ENCODE peak calls at places on chromosomes 5 and 9, in five cellular contexts. One of them, this sample, is unnamed. For H3K36me3, the result is how much of the 10 kb centered on the place peaks cover.

GRCh38 chr5:148792649-148793048 is 33.8 kb upstream of the ADRB2 start:
- DNase-seq in brain microvascular endothelial cell: no peak
- DNase-seq in lower lobe of right lung: no peak
- DNase-seq in heart left ventricle: no peak
- DNase-seq in CD8-positive, alpha-beta T cell: no peak
- DNase-seq in this sample: no peak

GRCh38 chr5:2006193-2006970 is 123.7 kb upstream of the IRX4 start:
- DNase-seq in heart left ventricle: no peak
- DNase-seq in brain microvascular endothelial cell: no peak
- DNase-seq in CD8-positive, alpha-beta T cell: no peak
- DNase-seq in lower lobe of right lung: no peak
- DNase-seq in this sample: no peak

GRCh38 chr5:55766408-55766807 is 28.5 kb downstream of the DDX4 start:
- DNase-seq in brain microvascular endothelial cell: no peak
- DNase-seq in CD8-positive, alpha-beta T cell: no peak
- DNase-seq in heart left ventricle: no peak
- DNase-seq in lower lobe of right lung: no peak
- DNase-seq in this sample: no peak

GRCh38 chr5:168076561-168076991 is 214.9 kb upstream of the WWC1 start:
- DNase-seq in CD8-positive, alpha-beta T cell: no peak
- DNase-seq in heart left ventricle: peak
- DNase-seq in lower lobe of right lung: peak
- DNase-seq in brain microvascular endothelial cell: peak
- DNase-seq in this sample: no peak

GRCh38 chr9:126303488-126303887 is 23.1 kb upstream of the MVB12B start:
- DNase-seq in heart left ventricle: no peak
- DNase-seq in lower lobe of right lung: no peak
- DNase-seq in CD8-positive, alpha-beta T cell: peak
- DNase-seq in brain microvascular endothelial cell: no peak
- DNase-seq in this sample: no peak

GRCh38 chr9:36550135-36550534 is 22.6 kb upstream of the MELK start:
- DNase-seq in brain microvascular endothelial cell: no peak
- DNase-seq in heart left ventricle: no peak
- DNase-seq in CD8-positive, alpha-beta T cell: no peak
- DNase-seq in lower lobe of right lung: no peak
- DNase-seq in this sample: no peak

GRCh38 chr5:82295959-82296557 is 17.9 kb upstream of the RPS23 start:
- DNase-seq in lower lobe of right lung: no peak
- DNase-seq in brain microvascular endothelial cell: no peak
- DNase-seq in heart left ventricle: no peak
- DNase-seq in CD8-positive, alpha-beta T cell: no peak
- DNase-seq in this sample: no peak

GRCh38 chr9:88852794-88853193 is 138.5 kb upstream of the S1PR3 start:
- DNase-seq in heart left ventricle: peak
- DNase-seq in brain microvascular endothelial cell: peak
- DNase-seq in lower lobe of right lung: no peak
- DNase-seq in CD8-positive, alpha-beta T cell: no peak
- DNase-seq in this sample: peak

GRCh38 chr9:79604149-79604548 is 32.4 kb downstream of the TLE4 start:
- DNase-seq in CD8-positive, alpha-beta T cell: no peak
- DNase-seq in heart left ventricle: no peak
- DNase-seq in brain microvascular endothelial cell: no peak
- DNase-seq in lower lobe of right lung: no peak
- DNase-seq in this sample: no peak

GRCh38 chr9:22645893-22646292 is 199.3 kb downstream of the DMRTA1 start:
- DNase-seq in CD8-positive, alpha-beta T cell: no peak
- DNase-seq in lower lobe of right lung: no peak
- DNase-seq in brain microvascular endothelial cell: no peak
- DNase-seq in heart left ventricle: no peak
- DNase-seq in this sample: peak

GRCh38 chr5:89722538-89722937 is 687.0 kb downstream of the CETN3 start:
- DNase-seq in lower lobe of right lung: no peak
- DNase-seq in CD8-positive, alpha-beta T cell: no peak
- DNase-seq in brain microvascular endothelial cell: no peak
- DNase-seq in heart left ventricle: no peak
- DNase-seq in this sample: no peak

DNA sequence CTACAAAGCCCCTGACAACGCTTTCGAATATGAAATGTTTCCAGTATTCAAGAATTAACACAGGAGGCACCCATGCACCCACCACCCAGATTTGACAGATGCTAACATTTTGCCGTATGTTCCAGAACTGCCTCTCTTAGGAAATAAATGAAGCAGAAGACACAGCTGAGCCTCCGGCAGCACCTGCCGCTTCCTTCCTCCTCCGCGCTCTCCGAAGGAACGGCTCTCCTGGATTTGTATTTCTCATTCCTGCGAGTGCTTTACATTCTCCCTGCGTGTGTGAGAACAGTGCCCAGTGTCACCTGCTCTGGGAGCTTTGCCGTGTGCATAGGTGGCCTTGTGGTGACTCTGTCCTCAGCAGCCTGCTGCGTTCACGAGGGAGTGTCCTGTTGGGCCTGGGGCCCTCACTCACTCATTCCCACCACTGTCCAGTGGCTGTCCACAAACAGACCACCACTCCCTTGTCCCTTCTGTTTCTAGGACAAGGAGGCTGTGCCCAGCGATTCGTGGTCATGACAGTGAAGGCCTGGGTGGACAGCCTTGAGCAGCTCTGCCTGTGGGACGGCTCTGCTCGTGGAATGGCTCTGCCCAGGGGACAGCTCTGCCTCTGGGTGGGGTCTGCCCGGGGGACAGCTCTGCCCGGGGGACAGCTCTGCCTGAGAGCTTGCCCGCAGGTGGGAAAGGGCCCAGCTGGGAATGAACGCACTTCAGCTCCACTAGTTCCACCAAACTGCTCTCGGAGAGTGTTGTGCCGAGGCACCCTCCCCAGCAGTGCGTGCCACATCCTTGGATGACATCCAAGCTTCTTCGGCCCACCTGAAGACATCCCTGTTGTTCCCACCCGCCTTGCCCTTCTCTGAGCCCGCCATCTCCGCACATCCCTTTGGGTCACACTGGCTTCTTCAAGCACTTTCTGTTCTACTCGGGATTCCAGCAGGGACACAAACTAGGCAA is 170.5 kb upstream of the PPP1R26 start:
- DNase-seq in brain microvascular endothelial cell: no peak
- DNase-seq in CD8-positive, alpha-beta T cell: peak
- DNase-seq in heart left ventricle: no peak
- DNase-seq in lower lobe of right lung: no peak
- DNase-seq in this sample: no peak
- H3K36me3 ChIP-seq in brain microvascular endothelial cell: under half
- H3K36me3 ChIP-seq in CD8-positive, alpha-beta T cell: under half
- H3K36me3 ChIP-seq in heart left ventricle: under half
- H3K36me3 ChIP-seq in lower lobe of right lung: under half
- H3K36me3 ChIP-seq in this sample: under half

DNA sequence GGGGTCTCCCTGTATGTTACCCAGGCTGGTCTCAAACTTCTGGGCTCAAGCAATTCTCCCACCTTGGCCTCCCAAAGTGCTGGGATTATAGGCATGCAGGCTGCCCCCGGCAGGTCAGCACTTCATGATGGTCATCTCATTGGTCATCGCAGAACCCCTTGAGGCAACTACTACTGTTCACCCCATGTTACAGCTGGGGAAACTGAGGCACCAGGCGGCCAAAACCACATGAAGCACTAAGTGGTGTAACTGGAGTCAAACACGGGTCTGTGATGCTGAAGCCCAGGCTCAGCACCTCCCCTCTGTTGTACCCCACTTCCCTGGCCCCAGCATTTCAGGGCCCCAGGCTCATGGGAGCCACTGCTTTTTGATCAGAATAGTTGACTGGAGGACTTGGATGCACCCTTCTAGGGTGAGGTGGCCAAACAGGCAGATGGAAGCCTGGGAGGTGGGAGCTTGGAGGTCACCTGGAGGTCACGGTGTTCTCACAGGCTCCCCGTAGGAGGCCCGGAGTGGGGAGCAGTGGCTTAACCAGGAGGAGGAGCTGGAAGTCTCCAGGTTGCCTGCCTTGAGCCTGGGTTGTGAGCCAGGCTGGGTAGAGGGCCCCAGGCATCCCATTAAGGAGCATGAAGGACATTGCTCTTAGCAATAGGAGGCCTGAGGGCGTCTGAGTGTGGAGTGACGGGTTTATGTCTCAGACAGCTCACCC is 57.3 kb upstream of the RPL26L1 start:
- DNase-seq in brain microvascular endothelial cell: peak
- DNase-seq in lower lobe of right lung: no peak
- DNase-seq in heart left ventricle: no peak
- DNase-seq in CD8-positive, alpha-beta T cell: no peak
- DNase-seq in this sample: peak
- H3K4me3 ChIP-seq in brain microvascular endothelial cell: no peak
- H3K4me3 ChIP-seq in lower lobe of right lung: no peak
- H3K4me3 ChIP-seq in heart left ventricle: no peak
- H3K4me3 ChIP-seq in CD8-positive, alpha-beta T cell: no peak
- H3K4me3 ChIP-seq in this sample: no peak

GRCh38 chr5:138573949-138574670 is 1.1 kb downstream of the HSPA9 start:
- DNase-seq in heart left ventricle: no peak
- DNase-seq in CD8-positive, alpha-beta T cell: no peak
- DNase-seq in lower lobe of right lung: no peak
- DNase-seq in brain microvascular endothelial cell: no peak
- DNase-seq in this sample: peak

GRCh38 chr5:138573223-138573622 is 2.0 kb downstream of the HSPA9 start:
- DNase-seq in lower lobe of right lung: no peak
- DNase-seq in CD8-positive, alpha-beta T cell: no peak
- DNase-seq in heart left ventricle: no peak
- DNase-seq in brain microvascular endothelial cell: no peak
- DNase-seq in this sample: no peak

GRCh38 chr5:138579517-138579863 is 4.3 kb upstream of the HSPA9 start:
- DNase-seq in CD8-positive, alpha-beta T cell: no peak
- DNase-seq in heart left ventricle: no peak
- DNase-seq in brain microvascular endothelial cell: no peak
- DNase-seq in lower lobe of right lung: no peak
- DNase-seq in this sample: no peak

GRCh38 chr5:138574744-138575193 is 432 bp downstream of the HSPA9 start:
- DNase-seq in heart left ventricle: no peak
- DNase-seq in CD8-positive, alpha-beta T cell: no peak
- DNase-seq in brain microvascular endothelial cell: no peak
- DNase-seq in lower lobe of right lung: no peak
- DNase-seq in this sample: peak

DNA sequence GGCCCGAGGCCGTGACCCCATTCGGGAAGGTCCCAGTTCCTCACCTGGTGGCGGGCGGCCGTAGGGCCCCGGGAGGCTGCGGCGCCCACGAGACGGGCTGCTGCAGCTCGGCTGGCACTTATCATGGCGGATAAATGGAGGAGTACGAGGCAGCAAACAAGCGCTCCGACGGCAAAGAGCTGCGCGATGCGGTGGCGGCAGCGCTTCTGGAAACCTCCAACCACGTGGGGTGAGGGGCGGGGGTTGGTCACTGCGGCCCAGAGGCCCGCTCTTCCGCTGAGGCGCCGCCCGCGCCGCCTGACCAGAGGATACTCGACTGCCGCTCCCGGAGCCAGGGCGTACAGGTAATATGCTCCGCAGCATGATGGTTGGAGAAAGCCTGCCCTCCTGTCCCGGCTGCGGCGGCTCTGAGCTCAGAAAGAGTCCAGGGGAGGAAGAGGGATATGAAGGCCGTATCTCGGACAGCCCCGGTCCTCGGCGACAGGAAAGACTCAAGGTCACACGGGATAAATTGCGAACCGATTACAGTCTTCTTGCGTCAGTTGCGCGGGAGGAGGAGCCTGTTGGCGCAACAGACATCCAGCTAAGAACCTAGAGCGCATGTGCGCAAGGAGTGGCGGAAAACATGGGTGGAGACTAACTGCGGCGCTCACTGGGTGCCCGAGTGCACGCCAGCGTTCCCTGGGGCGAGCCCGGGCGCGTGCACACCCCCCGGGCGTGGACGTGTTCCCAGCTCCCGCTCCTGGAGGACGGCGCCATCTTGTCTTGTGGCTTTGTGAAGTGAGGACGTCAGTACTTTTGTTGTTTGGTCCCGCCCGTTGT is at the start of gene HSPA9:
- DNase-seq in brain microvascular endothelial cell: peak
- DNase-seq in CD8-positive, alpha-beta T cell: peak
- DNase-seq in heart left ventricle: peak
- DNase-seq in lower lobe of right lung: peak
- DNase-seq in this sample: peak
- TF ChIP-seq CTCF in brain microvascular endothelial cell: no peak
- TF ChIP-seq CTCF in CD8-positive, alpha-beta T cell: no peak
- TF ChIP-seq CTCF in heart left ventricle: no peak
- TF ChIP-seq CTCF in lower lobe of right lung: no peak
- TF ChIP-seq CTCF in this sample: peak

GRCh38 chr9:132631280-132631679 is 38.5 kb downstream of the DDX31 start:
- DNase-seq in lower lobe of right lung: no peak
- DNase-seq in brain microvascular endothelial cell: peak
- DNase-seq in heart left ventricle: no peak
- DNase-seq in CD8-positive, alpha-beta T cell: no peak
- DNase-seq in this sample: peak

GRCh38 chr9:132628746-132629145 is 41.0 kb downstream of the DDX31 start:
- DNase-seq in brain microvascular endothelial cell: no peak
- DNase-seq in heart left ventricle: no peak
- DNase-seq in lower lobe of right lung: no peak
- DNase-seq in CD8-positive, alpha-beta T cell: no peak
- DNase-seq in this sample: no peak

GRCh38 chr9:132630811-132631210 is 39.0 kb downstream of the DDX31 start:
- DNase-seq in brain microvascular endothelial cell: no peak
- DNase-seq in heart left ventricle: no peak
- DNase-seq in CD8-positive, alpha-beta T cell: no peak
- DNase-seq in lower lobe of right lung: no peak
- DNase-seq in this sample: peak

GRCh38 chr9:132631685-132632084 is 38.1 kb downstream of the DDX31 start:
- DNase-seq in heart left ventricle: no peak
- DNase-seq in lower lobe of right lung: no peak
- DNase-seq in CD8-positive, alpha-beta T cell: no peak
- DNase-seq in brain microvascular endothelial cell: peak
- DNase-seq in this sample: no peak

DNA sequence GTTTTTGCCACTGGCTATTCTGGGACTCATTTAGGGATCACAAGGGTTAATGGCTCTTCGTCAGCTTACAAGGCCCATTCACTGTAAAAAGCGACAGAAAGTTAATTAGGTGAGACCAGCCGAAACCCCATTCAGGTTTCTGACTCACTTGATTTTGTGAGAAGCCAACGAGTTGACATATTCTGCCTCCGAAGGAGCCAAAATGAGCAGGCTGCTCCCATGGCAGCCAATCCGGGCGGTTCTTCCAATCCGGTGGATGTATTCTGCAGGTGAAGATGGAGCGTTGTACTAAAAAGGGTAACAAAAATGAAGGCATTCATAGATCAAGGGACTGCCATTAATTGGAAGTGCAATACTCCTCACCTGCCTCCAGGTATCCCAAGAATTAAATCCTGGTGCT is 39.7 kb downstream of the DDX31 start:
- DNase-seq in heart left ventricle: no peak
- DNase-seq in CD8-positive, alpha-beta T cell: no peak
- DNase-seq in lower lobe of right lung: no peak
- DNase-seq in brain microvascular endothelial cell: no peak
- DNase-seq in this sample: no peak
- H3K36me3 ChIP-seq in heart left ventricle: half or more
- H3K36me3 ChIP-seq in CD8-positive, alpha-beta T cell: under half
- H3K36me3 ChIP-seq in lower lobe of right lung: half or more
- H3K36me3 ChIP-seq in brain microvascular endothelial cell: under half
- H3K36me3 ChIP-seq in this sample: under half

GRCh38 chr9:34628656-34629491 is at the start of gene ARID3C:
- DNase-seq in lower lobe of right lung: peak
- DNase-seq in CD8-positive, alpha-beta T cell: peak
- DNase-seq in heart left ventricle: no peak
- DNase-seq in brain microvascular endothelial cell: no peak
- DNase-seq in this sample: no peak
- H3K4me3 ChIP-seq in lower lobe of right lung: peak
- H3K4me3 ChIP-seq in CD8-positive, alpha-beta T cell: peak
- H3K4me3 ChIP-seq in heart left ventricle: peak
- H3K4me3 ChIP-seq in brain microvascular endothelial cell: peak
- H3K4me3 ChIP-seq in this sample: peak